ENCODE peak calls at places on chromosomes 1 and 21, in four cellular contexts. One of them, this sample, is unnamed.

GRCh38 chr1:88088481-88088880 is 595.6 kb upstream of the PKN2 start:
- DNase-seq in immature natural killer cell: no peak
- DNase-seq in OCI-LY7: no peak
- DNase-seq in AG04450: no peak
- DNase-seq in this sample: no peak

GRCh38 chr1:32239790-32240139 is 7.3 kb upstream of the FAM167B start:
- DNase-seq in OCI-LY7: no peak
- DNase-seq in AG04450: no peak
- DNase-seq in immature natural killer cell: no peak
- DNase-seq in this sample: no peak

GRCh38 chr1:93056214-93056613 is 22.9 kb upstream of the MTF2 start:
- DNase-seq in OCI-LY7: peak; percentile 46
- DNase-seq in AG04450: peak; percentile 8
- DNase-seq in immature natural killer cell: peak; percentile 8
- DNase-seq in this sample: no peak

GRCh38 chr1:230165526-230165925 is 98.5 kb downstream of the GALNT2 start:
- DNase-seq in AG04450: no peak
- DNase-seq in immature natural killer cell: no peak
- DNase-seq in OCI-LY7: no peak
- DNase-seq in this sample: no peak

GRCh38 chr1:61054636-61055035 is 27.7 kb upstream of the NFIA start:
- DNase-seq in OCI-LY7: no peak
- DNase-seq in AG04450: no peak
- DNase-seq in immature natural killer cell: no peak
- DNase-seq in this sample: no peak

GRCh38 chr1:238254935-238255334 is 364.2 kb upstream of the ZP4 start:
- DNase-seq in immature natural killer cell: no peak
- DNase-seq in OCI-LY7: no peak
- DNase-seq in AG04450: no peak
- DNase-seq in this sample: no peak

GRCh38 chr1:107806902-107807301 is 158.1 kb downstream of the VAV3 start:
- DNase-seq in AG04450: no peak
- DNase-seq in OCI-LY7: no peak
- DNase-seq in immature natural killer cell: no peak
- DNase-seq in this sample: no peak

GRCh38 chr1:12230549-12231275 is 882 bp downstream of the VPS13D start:
- DNase-seq in immature natural killer cell: peak; percentile 17
- DNase-seq in OCI-LY7: peak; percentile 29
- DNase-seq in AG04450: no peak
- DNase-seq in this sample: no peak

GRCh38 chr1:233904979-233905415 is 521 bp downstream of the SLC35F3 start:
- DNase-seq in AG04450: no peak
- DNase-seq in immature natural killer cell: no peak
- DNase-seq in OCI-LY7: no peak
- DNase-seq in this sample: no peak

GRCh38 chr1:58390051-58390450 is 156.5 kb downstream of the OMA1 start:
- DNase-seq in immature natural killer cell: no peak
- DNase-seq in OCI-LY7: no peak
- DNase-seq in AG04450: no peak
- DNase-seq in this sample: no peak

GRCh38 chr1:246728311-246728710 is 4.1 kb downstream of the SCCPDH start:
- DNase-seq in AG04450: no peak
- DNase-seq in immature natural killer cell: no peak
- DNase-seq in OCI-LY7: no peak
- DNase-seq in this sample: no peak

GRCh38 chr1:222288056-222288455 is 259.8 kb downstream of the HHIPL2 start:
- DNase-seq in OCI-LY7: no peak
- DNase-seq in immature natural killer cell: no peak
- DNase-seq in AG04450: no peak
- DNase-seq in this sample: no peak

GRCh38 chr1:3312310-3312734 is 142.1 kb upstream of the ARHGEF16 start:
- DNase-seq in immature natural killer cell: no peak
- DNase-seq in OCI-LY7: no peak
- DNase-seq in AG04450: no peak
- DNase-seq in this sample: no peak

GRCh38 chr1:18201997-18202719 is 94.6 kb downstream of the IGSF21 start:
- DNase-seq in immature natural killer cell: no peak
- DNase-seq in AG04450: no peak
- DNase-seq in OCI-LY7: no peak
- DNase-seq in this sample: no peak

GRCh38 chr1:246482780-246483179 is 24.3 kb downstream of the SMYD3 start:
- DNase-seq in immature natural killer cell: no peak
- DNase-seq in OCI-LY7: no peak
- DNase-seq in AG04450: peak; percentile 32
- DNase-seq in this sample: no peak

GRCh38 chr1:170533331-170533730 is 1.4 kb downstream of the GORAB start:
- DNase-seq in AG04450: no peak
- DNase-seq in OCI-LY7: no peak
- DNase-seq in immature natural killer cell: no peak
- DNase-seq in this sample: no peak

GRCh38 chr1:14549897-14550635 is 48.4 kb upstream of the KAZN start:
- DNase-seq in immature natural killer cell: no peak
- DNase-seq in OCI-LY7: no peak
- DNase-seq in AG04450: no peak
- DNase-seq in this sample: no peak

GRCh38 chr1:214550339-214551051 is 907 bp downstream of the PTPN14 start:
- DNase-seq in immature natural killer cell: no peak
- DNase-seq in OCI-LY7: no peak
- DNase-seq in AG04450: no peak
- DNase-seq in this sample: no peak

GRCh38 chr1:63004868-63005267 is 220.9 kb downstream of the ATG4C start:
- DNase-seq in OCI-LY7: no peak
- DNase-seq in AG04450: no peak
- DNase-seq in immature natural killer cell: no peak
- DNase-seq in this sample: no peak

GRCh38 chr1:66617362-66617761 is 83.4 kb downstream of the SGIP1 start:
- DNase-seq in OCI-LY7: no peak
- DNase-seq in AG04450: no peak
- DNase-seq in immature natural killer cell: no peak
- DNase-seq in this sample: no peak

GRCh38 chr1:35714921-35715567 is 3.6 kb downstream of the C1orf216 start:
- DNase-seq in OCI-LY7: no peak
- DNase-seq in AG04450: no peak
- DNase-seq in immature natural killer cell: no peak
- DNase-seq in this sample: no peak

GRCh38 chr21:31983120-31983519 is 110.3 kb downstream of the HUNK start:
- DNase-seq in OCI-LY7: no peak
- DNase-seq in AG04450: no peak
- DNase-seq in immature natural killer cell: no peak
- DNase-seq in this sample: no peak

GRCh38 chr1:230772457-230773395 is 25.5 kb downstream of the CAPN9 start:
- DNase-seq in OCI-LY7: peak; percentile 19
- DNase-seq in AG04450: no peak
- DNase-seq in immature natural killer cell: no peak
- DNase-seq in this sample: no peak

GRCh38 chr1:32774950-32775634 is 42.1 kb downstream of the YARS1 start:
- DNase-seq in OCI-LY7: no peak
- DNase-seq in immature natural killer cell: no peak
- DNase-seq in AG04450: no peak
- DNase-seq in this sample: no peak

GRCh38 chr1:233020441-233020840 is 70.0 kb downstream of the NTPCR start:
- DNase-seq in OCI-LY7: no peak
- DNase-seq in immature natural killer cell: no peak
- DNase-seq in AG04450: no peak
- DNase-seq in this sample: no peak

GRCh38 chr1:229989591-229990248 is 77.3 kb upstream of the GALNT2 start:
- DNase-seq in AG04450: no peak
- DNase-seq in OCI-LY7: no peak
- DNase-seq in immature natural killer cell: no peak
- DNase-seq in this sample: no peak

GRCh38 chr1:57832616-57833015 is 408.8 kb upstream of the DAB1 start:
- DNase-seq in OCI-LY7: no peak
- DNase-seq in immature natural killer cell: no peak
- DNase-seq in AG04450: no peak
- DNase-seq in this sample: no peak

GRCh38 chr1:226814751-226815496 is 55.5 kb upstream of the PSEN2 start:
- DNase-seq in AG04450: peak; percentile 63
- DNase-seq in OCI-LY7: no peak
- DNase-seq in immature natural killer cell: no peak
- DNase-seq in this sample: peak; percentile 20

GRCh38 chr1:198084509-198084908 is 72.3 kb upstream of the NEK7 start:
- DNase-seq in immature natural killer cell: no peak
- DNase-seq in OCI-LY7: no peak
- DNase-seq in AG04450: no peak
- DNase-seq in this sample: no peak

GRCh38 chr1:223702735-223703667 is 9.3 kb upstream of the CAPN2 start:
- DNase-seq in AG04450: no peak
- DNase-seq in immature natural killer cell: no peak
- DNase-seq in OCI-LY7: no peak
- DNase-seq in this sample: no peak

GRCh38 chr1:175477248-175477647 is 266.1 kb downstream of the TNR start:
- DNase-seq in AG04450: no peak
- DNase-seq in OCI-LY7: no peak
- DNase-seq in immature natural killer cell: no peak
- DNase-seq in this sample: no peak

GRCh38 chr1:5933676-5934057 is 58.6 kb downstream of the NPHP4 start:
- DNase-seq in AG04450: no peak
- DNase-seq in OCI-LY7: no peak
- DNase-seq in immature natural killer cell: no peak
- DNase-seq in this sample: no peak

GRCh38 chr21:42175110-42175710 is 43.7 kb upstream of the ABCG1 start:
- DNase-seq in immature natural killer cell: no peak
- DNase-seq in OCI-LY7: no peak
- DNase-seq in AG04450: no peak
- DNase-seq in this sample: no peak

GRCh38 chr1:115674011-115674410 is 32.2 kb downstream of the VANGL1 start:
- DNase-seq in AG04450: no peak
- DNase-seq in immature natural killer cell: no peak
- DNase-seq in OCI-LY7: no peak
- DNase-seq in this sample: no peak

GRCh38 chr1:173301507-173301906 is 94.4 kb upstream of the TNFSF4 start:
- DNase-seq in OCI-LY7: no peak
- DNase-seq in AG04450: no peak
- DNase-seq in immature natural killer cell: no peak
- DNase-seq in this sample: no peak

GRCh38 chr1:165075725-165076370 is 280.7 kb downstream of the LMX1A start:
- DNase-seq in AG04450: no peak
- DNase-seq in immature natural killer cell: no peak
- DNase-seq in OCI-LY7: peak; percentile 8
- DNase-seq in this sample: no peak

GRCh38 chr1:106785136-106785535 is 271.3 kb upstream of the PRMT6 start:
- DNase-seq in immature natural killer cell: no peak
- DNase-seq in AG04450: no peak
- DNase-seq in OCI-LY7: no peak
- DNase-seq in this sample: no peak

GRCh38 chr1:186858923-186859322 is 30.2 kb downstream of the PLA2G4A start:
- DNase-seq in immature natural killer cell: no peak
- DNase-seq in AG04450: no peak
- DNase-seq in OCI-LY7: no peak
- DNase-seq in this sample: no peak

GRCh38 chr1:30415171-30415940 is 308.0 kb downstream of the MATN1 start:
- DNase-seq in immature natural killer cell: no peak
- DNase-seq in AG04450: no peak
- DNase-seq in OCI-LY7: no peak
- DNase-seq in this sample: no peak

GRCh38 chr1:60848583-60849188 is 233.7 kb upstream of the NFIA start:
- DNase-seq in immature natural killer cell: no peak
- DNase-seq in OCI-LY7: peak; percentile 22
- DNase-seq in AG04450: no peak
- DNase-seq in this sample: no peak